ENCODE peak calls at places on chromosomes 4 and X, in ten cellular contexts. One of them, this sample, is unnamed.

GRCh38 chrX:29617725-29618124 is 597.6 kb upstream of the MAGEB2 start:
- DNase-seq in PC-9: no peak
- DNase-seq in B cell: no peak
- DNase-seq in fibroblast of lung: no peak
- DNase-seq in stimulated activated effector memory CD8-positive, alpha-beta T cell treated with anti-CD3 and anti-CD28 coated beads, Interleukin-12 subunit alpha, Interleukin-12 subunit beta, amount 100 ng/mL, for 72 hours: no peak
- DNase-seq in choroid plexus epithelial cell: peak; percentile 21
- DNase-seq in Right ventricle myocardium superior: no peak
- DNase-seq in amygdala: no peak
- DNase-seq in left cardiac atrium: no peak
- DNase-seq in ACHN: peak; percentile 11
- DNase-seq in this sample: no peak

GRCh38 chr4:140704392-140704955 is 51.7 kb downstream of the TBC1D9 start:
- DNase-seq in PC-9: no peak
- DNase-seq in B cell: no peak
- DNase-seq in fibroblast of lung: no peak
- DNase-seq in stimulated activated effector memory CD8-positive, alpha-beta T cell treated with anti-CD3 and anti-CD28 coated beads, Interleukin-12 subunit alpha, Interleukin-12 subunit beta, amount 100 ng/mL, for 72 hours: no peak
- DNase-seq in choroid plexus epithelial cell: no peak
- DNase-seq in Right ventricle myocardium superior: no peak
- DNase-seq in amygdala: no peak
- DNase-seq in left cardiac atrium: no peak
- DNase-seq in ACHN: no peak
- DNase-seq in this sample: no peak

GRCh38 chrX:24166078-24166477 is 16.5 kb downstream of the ZFX start:
- DNase-seq in PC-9: no peak
- DNase-seq in B cell: no peak
- DNase-seq in fibroblast of lung: no peak
- DNase-seq in stimulated activated effector memory CD8-positive, alpha-beta T cell treated with anti-CD3 and anti-CD28 coated beads, Interleukin-12 subunit alpha, Interleukin-12 subunit beta, amount 100 ng/mL, for 72 hours: no peak
- DNase-seq in choroid plexus epithelial cell: no peak
- DNase-seq in Right ventricle myocardium superior: no peak
- DNase-seq in amygdala: no peak
- DNase-seq in left cardiac atrium: no peak
- DNase-seq in ACHN: no peak
- DNase-seq in this sample: no peak

GRCh38 chrX:72180539-72180938 is 1.0 kb upstream of the PIN4 start:
- DNase-seq in PC-9: no peak
- DNase-seq in B cell: no peak
- DNase-seq in fibroblast of lung: no peak
- DNase-seq in stimulated activated effector memory CD8-positive, alpha-beta T cell treated with anti-CD3 and anti-CD28 coated beads, Interleukin-12 subunit alpha, Interleukin-12 subunit beta, amount 100 ng/mL, for 72 hours: no peak
- DNase-seq in choroid plexus epithelial cell: no peak
- DNase-seq in Right ventricle myocardium superior: no peak
- DNase-seq in amygdala: no peak
- DNase-seq in left cardiac atrium: no peak
- DNase-seq in ACHN: no peak
- DNase-seq in this sample: no peak

GRCh38 chr4:86939737-86940141 is 4.9 kb downstream of the AFF1 start:
- DNase-seq in PC-9: no peak
- DNase-seq in B cell: peak; percentile 77
- DNase-seq in fibroblast of lung: peak; percentile 49
- DNase-seq in stimulated activated effector memory CD8-positive, alpha-beta T cell treated with anti-CD3 and anti-CD28 coated beads, Interleukin-12 subunit alpha, Interleukin-12 subunit beta, amount 100 ng/mL, for 72 hours: no peak
- DNase-seq in choroid plexus epithelial cell: no peak
- DNase-seq in Right ventricle myocardium superior: no peak
- DNase-seq in amygdala: no peak
- DNase-seq in left cardiac atrium: no peak
- DNase-seq in ACHN: no peak
- DNase-seq in this sample: no peak

GRCh38 chr4:177339794-177340374 is 30.2 kb downstream of the NEIL3 start:
- DNase-seq in PC-9: peak; percentile 37
- DNase-seq in B cell: no peak
- DNase-seq in fibroblast of lung: peak; percentile 27
- DNase-seq in stimulated activated effector memory CD8-positive, alpha-beta T cell treated with anti-CD3 and anti-CD28 coated beads, Interleukin-12 subunit alpha, Interleukin-12 subunit beta, amount 100 ng/mL, for 72 hours: no peak
- DNase-seq in choroid plexus epithelial cell: peak; percentile 65
- DNase-seq in Right ventricle myocardium superior: no peak
- DNase-seq in amygdala: no peak
- DNase-seq in left cardiac atrium: no peak
- DNase-seq in ACHN: peak; percentile 53
- DNase-seq in this sample: no peak

GRCh38 chrX:20421275-20421674 is 154.6 kb upstream of the RPS6KA3 start:
- DNase-seq in PC-9: no peak
- DNase-seq in B cell: no peak
- DNase-seq in fibroblast of lung: no peak
- DNase-seq in stimulated activated effector memory CD8-positive, alpha-beta T cell treated with anti-CD3 and anti-CD28 coated beads, Interleukin-12 subunit alpha, Interleukin-12 subunit beta, amount 100 ng/mL, for 72 hours: no peak
- DNase-seq in choroid plexus epithelial cell: peak; percentile 4
- DNase-seq in Right ventricle myocardium superior: no peak
- DNase-seq in amygdala: no peak
- DNase-seq in left cardiac atrium: no peak
- DNase-seq in ACHN: no peak
- DNase-seq in this sample: no peak

GRCh38 chr4:75834772-75835154 is 67.5 kb downstream of the PPEF2 start:
- DNase-seq in PC-9: no peak
- DNase-seq in B cell: no peak
- DNase-seq in fibroblast of lung: no peak
- DNase-seq in stimulated activated effector memory CD8-positive, alpha-beta T cell treated with anti-CD3 and anti-CD28 coated beads, Interleukin-12 subunit alpha, Interleukin-12 subunit beta, amount 100 ng/mL, for 72 hours: no peak
- DNase-seq in choroid plexus epithelial cell: no peak
- DNase-seq in Right ventricle myocardium superior: no peak
- DNase-seq in amygdala: no peak
- DNase-seq in left cardiac atrium: no peak
- DNase-seq in ACHN: no peak
- DNase-seq in this sample: no peak

GRCh38 chr4:177404342-177404741 is 37.9 kb downstream of the AGA start:
- DNase-seq in PC-9: no peak
- DNase-seq in B cell: no peak
- DNase-seq in fibroblast of lung: peak; percentile 8
- DNase-seq in stimulated activated effector memory CD8-positive, alpha-beta T cell treated with anti-CD3 and anti-CD28 coated beads, Interleukin-12 subunit alpha, Interleukin-12 subunit beta, amount 100 ng/mL, for 72 hours: no peak
- DNase-seq in choroid plexus epithelial cell: no peak
- DNase-seq in Right ventricle myocardium superior: no peak
- DNase-seq in amygdala: no peak
- DNase-seq in left cardiac atrium: no peak
- DNase-seq in ACHN: no peak
- DNase-seq in this sample: no peak

GRCh38 chrX:103626855-103627254 is 1.9 kb upstream of the TCEAL1 start:
- DNase-seq in PC-9: no peak
- DNase-seq in B cell: no peak
- DNase-seq in fibroblast of lung: peak; percentile 41
- DNase-seq in stimulated activated effector memory CD8-positive, alpha-beta T cell treated with anti-CD3 and anti-CD28 coated beads, Interleukin-12 subunit alpha, Interleukin-12 subunit beta, amount 100 ng/mL, for 72 hours: no peak
- DNase-seq in choroid plexus epithelial cell: no peak
- DNase-seq in Right ventricle myocardium superior: no peak
- DNase-seq in amygdala: no peak
- DNase-seq in left cardiac atrium: no peak
- DNase-seq in ACHN: no peak
- DNase-seq in this sample: no peak

GRCh38 chr4:153218961-153219360 is 14.7 kb downstream of the TRIM2 start:
- DNase-seq in PC-9: peak; percentile 66
- DNase-seq in B cell: no peak
- DNase-seq in fibroblast of lung: no peak
- DNase-seq in stimulated activated effector memory CD8-positive, alpha-beta T cell treated with anti-CD3 and anti-CD28 coated beads, Interleukin-12 subunit alpha, Interleukin-12 subunit beta, amount 100 ng/mL, for 72 hours: no peak
- DNase-seq in choroid plexus epithelial cell: no peak
- DNase-seq in Right ventricle myocardium superior: no peak
- DNase-seq in amygdala: no peak
- DNase-seq in left cardiac atrium: no peak
- DNase-seq in ACHN: no peak
- DNase-seq in this sample: no peak

GRCh38 chrX:41304178-41304577 is 29.8 kb upstream of the DDX3X start:
- DNase-seq in PC-9: no peak
- DNase-seq in B cell: no peak
- DNase-seq in fibroblast of lung: no peak
- DNase-seq in stimulated activated effector memory CD8-positive, alpha-beta T cell treated with anti-CD3 and anti-CD28 coated beads, Interleukin-12 subunit alpha, Interleukin-12 subunit beta, amount 100 ng/mL, for 72 hours: no peak
- DNase-seq in choroid plexus epithelial cell: no peak
- DNase-seq in Right ventricle myocardium superior: no peak
- DNase-seq in amygdala: no peak
- DNase-seq in left cardiac atrium: no peak
- DNase-seq in ACHN: no peak
- DNase-seq in this sample: no peak

GRCh38 chr4:73740353-73740778 is at the start of gene CXCL8:
- DNase-seq in PC-9: peak; percentile 83
- DNase-seq in B cell: no peak
- DNase-seq in fibroblast of lung: peak; percentile 93
- DNase-seq in stimulated activated effector memory CD8-positive, alpha-beta T cell treated with anti-CD3 and anti-CD28 coated beads, Interleukin-12 subunit alpha, Interleukin-12 subunit beta, amount 100 ng/mL, for 72 hours: no peak
- DNase-seq in choroid plexus epithelial cell: peak; percentile 97
- DNase-seq in Right ventricle myocardium superior: peak; percentile 76
- DNase-seq in amygdala: peak; percentile 7
- DNase-seq in left cardiac atrium: peak; percentile 68
- DNase-seq in ACHN: peak; percentile 78
- DNase-seq in this sample: no peak

GRCh38 chrX:71543316-71543715 is 10.4 kb downstream of the OGT start:
- DNase-seq in PC-9: peak; percentile 95
- DNase-seq in B cell: no peak
- DNase-seq in fibroblast of lung: peak; percentile 86
- DNase-seq in stimulated activated effector memory CD8-positive, alpha-beta T cell treated with anti-CD3 and anti-CD28 coated beads, Interleukin-12 subunit alpha, Interleukin-12 subunit beta, amount 100 ng/mL, for 72 hours: no peak
- DNase-seq in choroid plexus epithelial cell: peak; percentile 68
- DNase-seq in Right ventricle myocardium superior: no peak
- DNase-seq in amygdala: no peak
- DNase-seq in left cardiac atrium: no peak
- DNase-seq in ACHN: no peak
- DNase-seq in this sample: no peak

GRCh38 chr4:7620086-7620813 is 185.5 kb upstream of the PSAPL1 start:
- DNase-seq in PC-9: no peak
- DNase-seq in B cell: no peak
- DNase-seq in fibroblast of lung: no peak
- DNase-seq in stimulated activated effector memory CD8-positive, alpha-beta T cell treated with anti-CD3 and anti-CD28 coated beads, Interleukin-12 subunit alpha, Interleukin-12 subunit beta, amount 100 ng/mL, for 72 hours: no peak
- DNase-seq in choroid plexus epithelial cell: no peak
- DNase-seq in Right ventricle myocardium superior: no peak
- DNase-seq in amygdala: no peak
- DNase-seq in left cardiac atrium: no peak
- DNase-seq in ACHN: no peak
- DNase-seq in this sample: no peak

GRCh38 chr4:173092003-173092402 is 76.6 kb upstream of the GALNT7 start:
- DNase-seq in PC-9: no peak
- DNase-seq in B cell: no peak
- DNase-seq in fibroblast of lung: no peak
- DNase-seq in stimulated activated effector memory CD8-positive, alpha-beta T cell treated with anti-CD3 and anti-CD28 coated beads, Interleukin-12 subunit alpha, Interleukin-12 subunit beta, amount 100 ng/mL, for 72 hours: no peak
- DNase-seq in choroid plexus epithelial cell: no peak
- DNase-seq in Right ventricle myocardium superior: no peak
- DNase-seq in amygdala: no peak
- DNase-seq in left cardiac atrium: no peak
- DNase-seq in ACHN: no peak
- DNase-seq in this sample: no peak

GRCh38 chrX:120315776-120316175 is 4.5 kb upstream of the TMEM255A start:
- DNase-seq in PC-9: peak; percentile 89
- DNase-seq in B cell: no peak
- DNase-seq in fibroblast of lung: no peak
- DNase-seq in stimulated activated effector memory CD8-positive, alpha-beta T cell treated with anti-CD3 and anti-CD28 coated beads, Interleukin-12 subunit alpha, Interleukin-12 subunit beta, amount 100 ng/mL, for 72 hours: no peak
- DNase-seq in choroid plexus epithelial cell: no peak
- DNase-seq in Right ventricle myocardium superior: no peak
- DNase-seq in amygdala: no peak
- DNase-seq in left cardiac atrium: no peak
- DNase-seq in ACHN: no peak
- DNase-seq in this sample: no peak

GRCh38 chrX:139639253-139639652 is 68.7 kb downstream of the MCF2 start:
- DNase-seq in PC-9: no peak
- DNase-seq in B cell: no peak
- DNase-seq in fibroblast of lung: no peak
- DNase-seq in stimulated activated effector memory CD8-positive, alpha-beta T cell treated with anti-CD3 and anti-CD28 coated beads, Interleukin-12 subunit alpha, Interleukin-12 subunit beta, amount 100 ng/mL, for 72 hours: no peak
- DNase-seq in choroid plexus epithelial cell: no peak
- DNase-seq in Right ventricle myocardium superior: peak; percentile 35
- DNase-seq in amygdala: peak; percentile 1
- DNase-seq in left cardiac atrium: no peak
- DNase-seq in ACHN: no peak
- DNase-seq in this sample: peak; percentile 48

GRCh38 chr4:8238061-8238511 is 31.5 kb upstream of the HTRA3 start:
- DNase-seq in PC-9: no peak
- DNase-seq in B cell: peak; percentile 78
- DNase-seq in fibroblast of lung: no peak
- DNase-seq in stimulated activated effector memory CD8-positive, alpha-beta T cell treated with anti-CD3 and anti-CD28 coated beads, Interleukin-12 subunit alpha, Interleukin-12 subunit beta, amount 100 ng/mL, for 72 hours: no peak
- DNase-seq in choroid plexus epithelial cell: no peak
- DNase-seq in Right ventricle myocardium superior: no peak
- DNase-seq in amygdala: no peak
- DNase-seq in left cardiac atrium: no peak
- DNase-seq in ACHN: no peak
- DNase-seq in this sample: no peak

GRCh38 chrX:36897690-36898089 is 110.5 kb upstream of the FAM47C start:
- DNase-seq in PC-9: no peak
- DNase-seq in B cell: no peak
- DNase-seq in fibroblast of lung: no peak
- DNase-seq in stimulated activated effector memory CD8-positive, alpha-beta T cell treated with anti-CD3 and anti-CD28 coated beads, Interleukin-12 subunit alpha, Interleukin-12 subunit beta, amount 100 ng/mL, for 72 hours: no peak
- DNase-seq in choroid plexus epithelial cell: no peak
- DNase-seq in Right ventricle myocardium superior: no peak
- DNase-seq in amygdala: no peak
- DNase-seq in left cardiac atrium: no peak
- DNase-seq in ACHN: no peak
- DNase-seq in this sample: no peak

GRCh38 chr4:13640149-13640671 is 12.7 kb upstream of the BOD1L1 start:
- DNase-seq in PC-9: peak; percentile 82
- DNase-seq in B cell: no peak
- DNase-seq in fibroblast of lung: peak; percentile 74
- DNase-seq in stimulated activated effector memory CD8-positive, alpha-beta T cell treated with anti-CD3 and anti-CD28 coated beads, Interleukin-12 subunit alpha, Interleukin-12 subunit beta, amount 100 ng/mL, for 72 hours: no peak
- DNase-seq in choroid plexus epithelial cell: peak; percentile 51
- DNase-seq in Right ventricle myocardium superior: no peak
- DNase-seq in amygdala: no peak
- DNase-seq in left cardiac atrium: no peak
- DNase-seq in ACHN: no peak
- DNase-seq in this sample: no peak

GRCh38 chr4:154332681-154333421 is 158.7 kb downstream of the DCHS2 start:
- DNase-seq in PC-9: no peak
- DNase-seq in B cell: peak; percentile 49
- DNase-seq in fibroblast of lung: peak; percentile 0
- DNase-seq in stimulated activated effector memory CD8-positive, alpha-beta T cell treated with anti-CD3 and anti-CD28 coated beads, Interleukin-12 subunit alpha, Interleukin-12 subunit beta, amount 100 ng/mL, for 72 hours: no peak
- DNase-seq in choroid plexus epithelial cell: no peak
- DNase-seq in Right ventricle myocardium superior: peak; percentile 41
- DNase-seq in amygdala: peak; percentile 63
- DNase-seq in left cardiac atrium: peak; percentile 37
- DNase-seq in ACHN: no peak
- DNase-seq in this sample: peak; percentile 55

GRCh38 chr4:168560184-168560834 is 63.5 kb downstream of the PALLD start:
- DNase-seq in PC-9: peak; percentile 86
- DNase-seq in B cell: no peak
- DNase-seq in fibroblast of lung: peak; percentile 64
- DNase-seq in stimulated activated effector memory CD8-positive, alpha-beta T cell treated with anti-CD3 and anti-CD28 coated beads, Interleukin-12 subunit alpha, Interleukin-12 subunit beta, amount 100 ng/mL, for 72 hours: no peak
- DNase-seq in choroid plexus epithelial cell: peak; percentile 84
- DNase-seq in Right ventricle myocardium superior: no peak
- DNase-seq in amygdala: no peak
- DNase-seq in left cardiac atrium: no peak
- DNase-seq in ACHN: no peak
- DNase-seq in this sample: no peak

GRCh38 chr4:2354127-2354526 is 64.3 kb downstream of the ZFYVE28 start:
- DNase-seq in PC-9: no peak
- DNase-seq in B cell: peak; percentile 46
- DNase-seq in fibroblast of lung: no peak
- DNase-seq in stimulated activated effector memory CD8-positive, alpha-beta T cell treated with anti-CD3 and anti-CD28 coated beads, Interleukin-12 subunit alpha, Interleukin-12 subunit beta, amount 100 ng/mL, for 72 hours: no peak
- DNase-seq in choroid plexus epithelial cell: peak; percentile 31
- DNase-seq in Right ventricle myocardium superior: no peak
- DNase-seq in amygdala: no peak
- DNase-seq in left cardiac atrium: no peak
- DNase-seq in ACHN: no peak
- DNase-seq in this sample: no peak

GRCh38 chrX:131747173-131747572 is 203.3 kb downstream of the OR13H1 start:
- DNase-seq in PC-9: no peak
- DNase-seq in B cell: no peak
- DNase-seq in fibroblast of lung: peak; percentile 79
- DNase-seq in stimulated activated effector memory CD8-positive, alpha-beta T cell treated with anti-CD3 and anti-CD28 coated beads, Interleukin-12 subunit alpha, Interleukin-12 subunit beta, amount 100 ng/mL, for 72 hours: no peak
- DNase-seq in choroid plexus epithelial cell: no peak
- DNase-seq in Right ventricle myocardium superior: no peak
- DNase-seq in amygdala: no peak
- DNase-seq in left cardiac atrium: peak; percentile 56
- DNase-seq in ACHN: no peak
- DNase-seq in this sample: peak; percentile 71

GRCh38 chr4:52864816-52865215 is 2.7 kb downstream of the RASL11B start:
- DNase-seq in PC-9: no peak
- DNase-seq in B cell: no peak
- DNase-seq in fibroblast of lung: peak; percentile 71
- DNase-seq in stimulated activated effector memory CD8-positive, alpha-beta T cell treated with anti-CD3 and anti-CD28 coated beads, Interleukin-12 subunit alpha, Interleukin-12 subunit beta, amount 100 ng/mL, for 72 hours: no peak
- DNase-seq in choroid plexus epithelial cell: peak; percentile 53
- DNase-seq in Right ventricle myocardium superior: no peak
- DNase-seq in amygdala: no peak
- DNase-seq in left cardiac atrium: no peak
- DNase-seq in ACHN: no peak
- DNase-seq in this sample: no peak

GRCh38 chr4:52869656-52870055 is 7.5 kb downstream of the RASL11B start:
- DNase-seq in PC-9: no peak
- DNase-seq in B cell: no peak
- DNase-seq in fibroblast of lung: no peak
- DNase-seq in stimulated activated effector memory CD8-positive, alpha-beta T cell treated with anti-CD3 and anti-CD28 coated beads, Interleukin-12 subunit alpha, Interleukin-12 subunit beta, amount 100 ng/mL, for 72 hours: no peak
- DNase-seq in choroid plexus epithelial cell: no peak
- DNase-seq in Right ventricle myocardium superior: no peak
- DNase-seq in amygdala: no peak
- DNase-seq in left cardiac atrium: no peak
- DNase-seq in ACHN: no peak
- DNase-seq in this sample: no peak

GRCh38 chr4:17063870-17064269 is 165.4 kb upstream of the LDB2 start:
- DNase-seq in PC-9: no peak
- DNase-seq in B cell: no peak
- DNase-seq in fibroblast of lung: peak; percentile 87
- DNase-seq in stimulated activated effector memory CD8-positive, alpha-beta T cell treated with anti-CD3 and anti-CD28 coated beads, Interleukin-12 subunit alpha, Interleukin-12 subunit beta, amount 100 ng/mL, for 72 hours: no peak
- DNase-seq in choroid plexus epithelial cell: peak; percentile 61
- DNase-seq in Right ventricle myocardium superior: no peak
- DNase-seq in amygdala: no peak
- DNase-seq in left cardiac atrium: no peak
- DNase-seq in ACHN: no peak
- DNase-seq in this sample: no peak

This sample was measured in ovary.